ENCODE peak calls at places on chromosome 9, in nine cellular contexts. S is iPS DF 6.9; T is astrocyte of the cerebellum; M is HFF-Myc; Q is right atrium auricular region; Z is lung; D is tibial nerve; O is mesendoderm; J is CD8-positive, alpha-beta T cell. H is an unnamed sample.

GRCh38 chr9:96603305-96604004 is 16.2 kb downstream of the CDC14B start:
- DNase-seq in S (no peak), T (no peak), M (no peak), Q (no peak), Z (no peak), D (no peak), O (no peak), J (no peak), H (no peak)

GRCh38 chr9:106880863-106881262 is 17.9 kb downstream of the ZNF462 start:
- DNase-seq in S (no peak), T (no peak), M (no peak), Q (no peak), Z (no peak), D (no peak), O (no peak), J (no peak), H (no peak)

GRCh38 chr9:124008307-124008854 is 3.2 kb upstream of the LHX2 start:
- DNase-seq in S (no peak), T (no peak), M (no peak), Q (no peak), Z (no peak), D (no peak), O (peak), J (no peak), H (no peak)

GRCh38 chr9:108382267-108382666 is 473.5 kb downstream of the ACTL7B start:
- DNase-seq in S (no peak), T (no peak), M (no peak), Q (no peak), Z (no peak), D (no peak), O (no peak), J (no peak), H (no peak)

GRCh38 chr9:100222674-100223073 is 123.6 kb downstream of the INVS start:
- DNase-seq in S (no peak), T (peak), M (no peak), Q (no peak), Z (no peak), D (no peak), O (peak), J (no peak), H (peak)

GRCh38 chr9:72351538-72352453 is 13.2 kb downstream of the ZFAND5 start:
- DNase-seq in S (no peak), T (no peak), M (no peak), Q (no peak), Z (no peak), D (no peak), O (no peak), J (no peak), H (no peak)

GRCh38 chr9:78601957-78602565 is 305.1 kb downstream of the PSAT1 start:
- DNase-seq in S (no peak), T (peak), M (peak), Q (no peak), Z (no peak), D (peak), O (peak), J (no peak), H (peak)

GRCh38 chr9:81595887-81596558 is 93.3 kb downstream of the TLE1 start:
- DNase-seq in S (peak), T (no peak), M (no peak), Q (no peak), Z (no peak), D (no peak), O (peak), J (no peak), H (no peak)

GRCh38 chr9:14312721-14313377 is 1.1 kb downstream of the NFIB start:
- DNase-seq in S (no peak), T (no peak), M (no peak), Q (no peak), Z (no peak), D (no peak), O (peak), J (no peak), H (no peak)

GRCh38 chr9:117779760-117780159 is 75.6 kb downstream of the TLR4 start:
- DNase-seq in S (no peak), T (no peak), M (no peak), Q (no peak), Z (no peak), D (no peak), O (peak), J (no peak), H (no peak)

GRCh38 chr9:105385372-105385985 is 62.4 kb upstream of the FSD1L start:
- DNase-seq in S (no peak), T (no peak), M (no peak), Q (no peak), Z (no peak), D (peak), O (no peak), J (peak), H (peak)

GRCh38 chr9:121278535-121279169 is 10.7 kb downstream of the GSN start:
- DNase-seq in S (no peak), T (peak), M (peak), Q (peak), Z (peak), D (peak), O (peak), J (no peak), H (peak)

GRCh38 chr9:17597977-17598376 is 19.1 kb downstream of the SH3GL2 start:
- DNase-seq in S (no peak), T (no peak), M (no peak), Q (no peak), Z (no peak), D (no peak), O (no peak), J (no peak), H (no peak)

GRCh38 chr9:91690540-91691249 is 259.3 kb downstream of the ROR2 start:
- DNase-seq in S (no peak), T (no peak), M (no peak), Q (peak), Z (no peak), D (no peak), O (no peak), J (no peak), H (no peak)

GRCh38 chr9:10903969-10904368 is 291.2 kb upstream of the PTPRD start:
- DNase-seq in S (no peak), T (no peak), M (no peak), Q (no peak), Z (no peak), D (no peak), O (no peak), J (no peak), H (no peak)

GRCh38 chr9:72615931-72616330 is 94.5 kb downstream of the TMC1 start:
- DNase-seq in S (no peak), T (no peak), M (no peak), Q (no peak), Z (no peak), D (no peak), O (no peak), J (no peak), H (no peak)

GRCh38 chr9:13665418-13666066 is 386.1 kb upstream of the MPDZ start:
- DNase-seq in S (no peak), T (no peak), M (no peak), Q (no peak), Z (no peak), D (no peak), O (no peak), J (no peak), H (peak)

GRCh38 chr9:37329576-37329975 is 92.9 kb upstream of the GRHPR start:
- DNase-seq in S (no peak), T (no peak), M (no peak), Q (no peak), Z (no peak), D (no peak), O (peak), J (no peak), H (peak)

GRCh38 chr9:134356496-134357470 is 30.5 kb downstream of the RXRA start:
- DNase-seq in S (no peak), T (no peak), M (no peak), Q (no peak), Z (peak), D (no peak), O (no peak), J (no peak), H (no peak)

GRCh38 chr9:91433180-91433579 is 9.5 kb upstream of the NFIL3 start:
- DNase-seq in S (no peak), T (peak), M (peak), Q (no peak), Z (no peak), D (no peak), O (no peak), J (no peak), H (peak)

GRCh38 chr9:83327750-83328622 is 210.2 kb downstream of the FRMD3 start:
- DNase-seq in S (no peak), T (no peak), M (no peak), Q (no peak), Z (no peak), D (no peak), O (peak), J (no peak), H (no peak)

GRCh38 chr9:110912701-110913291 is 125.5 kb downstream of the LPAR1 start:
- DNase-seq in S (no peak), T (no peak), M (no peak), Q (no peak), Z (no peak), D (peak), O (no peak), J (no peak), H (no peak)

GRCh38 chr9:89929315-89929714 is 324.5 kb downstream of the GADD45G start:
- DNase-seq in S (no peak), T (no peak), M (no peak), Q (peak), Z (no peak), D (no peak), O (no peak), J (no peak), H (no peak)

GRCh38 chr9:88322906-88323566 is 65.2 kb upstream of the SPIN1 start:
- DNase-seq in S (no peak), T (peak), M (no peak), Q (no peak), Z (no peak), D (no peak), O (no peak), J (peak), H (peak)

GRCh38 chr9:72856985-72857631 is 95.7 kb downstream of the ALDH1A1 start:
- DNase-seq in S (peak), T (peak), M (peak), Q (no peak), Z (no peak), D (peak), O (peak), J (no peak), H (peak)

GRCh38 chr9:133351526-133351907 is 3.5 kb downstream of the RPL7A start:
- DNase-seq in S (no peak), T (no peak), M (no peak), Q (no peak), Z (no peak), D (no peak), O (no peak), J (no peak), H (no peak)

GRCh38 chr9:97419315-97419867 is 7.5 kb downstream of the TDRD7 start:
- DNase-seq in S (peak), T (peak), M (peak), Q (no peak), Z (no peak), D (no peak), O (peak), J (no peak), H (no peak)

GRCh38 chr9:77011973-77012817 is 7.3 kb upstream of the FOXB2 start:
- DNase-seq in S (no peak), T (no peak), M (no peak), Q (peak), Z (peak), D (peak), O (peak), J (peak), H (peak)

GRCh38 chr9:136052433-136052880 is 42.6 kb downstream of the NACC2 start:
- DNase-seq in S (no peak), T (no peak), M (no peak), Q (no peak), Z (no peak), D (no peak), O (no peak), J (no peak), H (no peak)

GRCh38 chr9:106878943-106879916 is 16.3 kb downstream of the ZNF462 start:
- DNase-seq in S (no peak), T (peak), M (peak), Q (peak), Z (peak), D (peak), O (no peak), J (no peak), H (no peak)

GRCh38 chr9:792331-793260 is 48.9 kb upstream of the DMRT1 start:
- DNase-seq in S (no peak), T (no peak), M (no peak), Q (no peak), Z (no peak), D (no peak), O (no peak), J (no peak), H (no peak)

GRCh38 chr9:123637940-123638634 is 282.1 kb downstream of the CRB2 start:
- DNase-seq in S (no peak), T (peak), M (no peak), Q (no peak), Z (no peak), D (no peak), O (peak), J (peak), H (peak)

GRCh38 chr9:27634879-27635278 is 61.6 kb upstream of the C9orf72 start:
- DNase-seq in S (no peak), T (no peak), M (no peak), Q (no peak), Z (no peak), D (no peak), O (no peak), J (no peak), H (peak)

GRCh38 chr9:22512495-22512894 is 65.9 kb downstream of the DMRTA1 start:
- DNase-seq in S (no peak), T (no peak), M (no peak), Q (no peak), Z (no peak), D (no peak), O (no peak), J (no peak), H (no peak)

GRCh38 chr9:90169490-90169889 is 473.1 kb downstream of the DIRAS2 start:
- DNase-seq in S (no peak), T (no peak), M (no peak), Q (no peak), Z (no peak), D (no peak), O (no peak), J (no peak), H (no peak)

DNA sequence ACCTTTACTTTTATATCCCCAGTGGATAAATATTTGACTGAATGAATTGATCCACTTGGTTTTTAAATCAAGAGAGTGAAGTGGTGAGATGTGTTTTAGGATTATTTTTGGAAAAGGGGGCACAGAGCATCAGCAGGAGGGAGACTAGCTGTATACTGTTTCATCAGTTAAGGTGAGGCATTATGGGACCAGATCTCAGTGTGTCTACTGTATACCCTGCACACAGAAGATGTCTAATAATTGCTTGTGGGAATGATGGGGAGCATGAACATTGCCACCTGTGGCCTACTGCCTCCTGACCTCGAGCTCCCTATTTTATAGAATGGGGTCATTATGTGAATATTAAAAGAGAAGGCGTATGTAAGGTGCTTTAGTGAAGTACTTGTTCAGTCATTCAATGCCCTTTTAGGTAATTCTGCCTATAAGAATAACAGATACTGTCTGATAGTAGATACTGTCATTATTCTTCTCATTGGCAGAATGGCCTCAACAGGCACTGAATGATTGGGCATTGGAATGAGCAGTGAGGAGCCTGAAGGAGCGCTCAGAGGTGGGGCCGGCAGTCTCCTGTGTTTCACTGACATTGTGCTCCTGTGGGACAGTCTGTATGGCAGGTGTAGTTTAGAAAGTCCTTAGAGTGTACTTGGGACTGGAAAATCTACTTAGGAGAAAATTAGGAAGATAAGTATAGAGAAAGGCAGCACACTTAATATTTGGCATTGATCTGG is 47.4 kb upstream of the FAM120AOS start:
- DNase-seq in S (no peak), T (no peak), M (no peak), Q (no peak), Z (no peak), D (no peak), O (no peak), J (peak), H (no peak)
- H3K4me3 ChIP-seq in S (no peak), T (no peak), M (no peak), Q (no peak), Z (no peak), D (peak), O (no peak), J (no peak), H (peak)

GRCh38 chr9:70409280-70409679 is 5.2 kb downstream of the KLF9 start:
- DNase-seq in S (no peak), T (no peak), M (no peak), Q (no peak), Z (no peak), D (no peak), O (no peak), J (peak), H (no peak)
- H3K4me3 ChIP-seq in S (no peak), T (no peak), M (no peak), Q (peak), Z (no peak), D (peak), O (no peak), J (no peak), H (no peak)

DNA sequence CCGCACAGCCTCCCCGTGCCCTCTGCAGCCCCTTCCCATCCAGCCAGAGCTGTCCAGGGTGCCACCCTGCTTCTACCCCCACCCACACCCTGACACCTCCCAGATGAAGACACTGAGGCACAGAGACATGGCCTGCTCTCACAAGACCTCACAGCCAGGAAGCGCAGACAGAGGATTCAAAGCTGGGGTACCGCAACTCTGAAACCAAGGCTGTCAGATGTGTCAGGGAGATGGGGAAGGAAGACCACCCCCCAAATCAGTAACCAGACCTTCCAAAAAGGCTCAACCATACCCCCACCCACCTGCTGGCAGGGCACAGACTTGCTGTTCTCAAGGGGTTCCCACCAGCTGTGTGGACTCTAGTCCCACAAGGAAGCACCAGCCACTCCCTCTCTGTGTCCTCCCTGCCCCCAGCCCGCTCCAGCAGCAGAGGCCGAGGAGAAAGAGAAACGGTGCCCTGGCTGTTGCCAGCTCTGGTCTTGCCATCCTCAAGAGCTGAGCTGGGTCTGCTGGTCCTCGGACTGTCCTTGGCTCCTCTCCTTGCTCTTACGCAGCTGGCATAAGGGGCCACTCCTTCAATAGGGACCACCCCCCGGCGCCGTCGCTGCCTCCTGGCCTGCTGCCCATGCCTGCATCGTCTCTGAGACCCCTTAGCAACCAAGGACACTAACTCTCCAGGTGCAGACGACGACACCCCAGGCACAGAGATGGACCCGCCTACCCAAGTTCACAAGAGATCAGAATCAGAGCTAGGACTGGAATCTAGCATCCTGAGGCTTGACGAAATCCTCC is 700 bp downstream of the AKNA start:
- DNase-seq in S (no peak), T (no peak), M (no peak), Q (no peak), Z (no peak), D (no peak), O (no peak), J (peak), H (no peak)
- H3K4me3 ChIP-seq in S (no peak), T (peak), M (peak), Q (peak), Z (peak), D (peak), O (no peak), J (peak), H (peak)

DNA sequence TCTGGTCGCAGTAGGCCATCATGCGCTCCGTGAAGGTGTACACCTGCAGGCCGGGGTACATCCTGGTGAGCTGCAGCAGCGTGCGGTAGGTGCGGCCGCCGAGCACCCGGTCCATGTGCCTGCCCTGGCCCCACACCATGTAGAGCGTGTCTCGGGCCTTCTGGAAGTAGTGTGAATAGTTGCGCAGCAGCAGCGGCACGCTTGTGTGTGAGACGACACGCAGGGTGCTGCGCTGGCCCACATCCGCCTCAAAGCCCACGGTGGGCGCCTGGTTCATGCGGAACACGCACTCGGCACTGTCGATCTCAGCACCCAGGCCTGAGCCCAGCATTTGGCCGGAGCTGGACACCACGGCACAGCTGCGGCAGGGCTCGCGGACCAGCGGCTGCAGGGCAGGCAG is 4.5 kb downstream of the ST6GALNAC4 start:
- DNase-seq in S (no peak), T (no peak), M (no peak), Q (no peak), Z (no peak), D (no peak), O (no peak), J (no peak), H (no peak)
- H3K4me3 ChIP-seq in S (no peak), T (no peak), M (no peak), Q (no peak), Z (no peak), D (no peak), O (no peak), J (no peak), H (no peak)

GRCh38 chr9:2047916-2048315 is 32.8 kb downstream of the SMARCA2 start:
- DNase-seq in S (no peak), T (no peak), M (no peak), Q (no peak), Z (no peak), D (no peak), O (no peak), J (no peak), H (no peak)
- H3K4me3 ChIP-seq in S (no peak), T (no peak), M (no peak), Q (no peak), Z (no peak), D (no peak), O (no peak), J (no peak), H (no peak)

DNA sequence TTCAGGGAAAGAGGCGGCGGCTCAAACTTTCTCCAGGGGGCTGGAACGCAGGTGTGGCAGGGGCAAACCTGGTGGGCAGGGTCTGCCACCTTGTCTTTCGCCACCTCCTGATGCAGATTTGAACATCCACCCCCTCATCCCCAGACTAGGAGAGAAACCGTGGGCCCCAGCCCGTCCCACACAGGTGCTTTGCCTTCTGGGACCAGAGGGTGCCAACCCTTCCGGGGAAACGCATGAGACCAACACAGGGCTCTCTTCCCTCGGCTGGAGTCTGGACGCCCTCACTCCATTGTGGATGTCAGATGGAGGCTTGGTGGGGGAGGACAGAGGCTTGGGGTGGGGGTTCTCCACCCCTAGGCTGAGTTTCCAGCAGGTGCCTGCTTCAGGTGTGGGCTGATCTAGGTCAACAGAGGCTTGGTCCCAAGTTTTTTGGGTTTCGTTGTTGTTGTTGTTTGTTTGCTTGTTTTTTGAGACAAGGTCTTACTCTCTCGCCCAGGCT is 9.6 kb downstream of the C9orf50 start:
- DNase-seq in S (no peak), T (no peak), M (no peak), Q (no peak), Z (no peak), D (no peak), O (no peak), J (no peak), H (no peak)
- H3K4me3 ChIP-seq in S (no peak), T (no peak), M (no peak), Q (no peak), Z (no peak), D (peak), O (no peak), J (no peak), H (peak)

GRCh38 chr9:70409800-70410199 is 4.7 kb downstream of the KLF9 start:
- DNase-seq in S (no peak), T (no peak), M (no peak), Q (peak), Z (no peak), D (no peak), O (no peak), J (no peak), H (no peak)
- H3K4me3 ChIP-seq in S (no peak), T (peak), M (no peak), Q (peak), Z (no peak), D (peak), O (no peak), J (no peak), H (no peak)

H was measured in Jurkat, Clone E6-1.